ENCODE peak calls at places on chromosomes 13 and 19, in seven cellular contexts. G, B, E, T, Z, R and W are unnamed samples. For H3K27me3, the result is how much of the 10 kb centered on the place peaks cover.

GRCh38 chr19:29587518-29587986 is 18.5 kb upstream of the POP4 start:
- DNase-seq in G (no peak), B (no peak), E (no peak), T (no peak), Z (no peak), R (no peak), W (no peak)

GRCh38 chr13:22625691-22626090 is 555.1 kb upstream of the SGCG start:
- DNase-seq in G (no peak), B (no peak), E (no peak), T (no peak), Z (no peak), R (no peak), W (no peak)

GRCh38 chr19:45640849-45641273 is 1.7 kb upstream of the EML2 start:
- DNase-seq in G (peak), B (no peak), E (no peak), T (no peak), Z (peak), R (peak), W (no peak)

GRCh38 chr13:40175639-40176038 is 490.8 kb downstream of the FOXO1 start:
- DNase-seq in G (no peak), B (no peak), E (no peak), T (no peak), Z (no peak), R (no peak), W (no peak)

GRCh38 chr13:28753208-28753892 is 34.6 kb upstream of the SLC46A3 start:
- DNase-seq in G (peak), B (no peak), E (peak), T (peak), Z (peak), R (peak), W (peak)

GRCh38 chr19:7868326-7868670 is 5.9 kb downstream of the PRR36 start:
- DNase-seq in G (no peak), B (no peak), E (no peak), T (peak), Z (no peak), R (peak), W (no peak)

GRCh38 chr19:30227661-30228112 is 144.5 kb upstream of the ZNF536 start:
- DNase-seq in G (peak), B (peak), E (peak), T (peak), Z (peak), R (peak), W (peak)

GRCh38 chr19:5039642-5040543 is 71.0 kb downstream of the KDM4B start:
- DNase-seq in G (no peak), B (no peak), E (no peak), T (no peak), Z (no peak), R (no peak), W (no peak)

GRCh38 chr19:455031-455705 is 5.7 kb downstream of the SHC2 start:
- DNase-seq in G (no peak), B (no peak), E (no peak), T (peak), Z (no peak), R (no peak), W (no peak)

GRCh38 chr13:30576528-30576927 is 41.2 kb upstream of the USPL1 start:
- DNase-seq in G (no peak), B (no peak), E (peak), T (no peak), Z (no peak), R (no peak), W (peak)

GRCh38 chr19:18520848-18521691 is 800 bp downstream of the ELL start:
- DNase-seq in G (peak), B (peak), E (peak), T (peak), Z (peak), R (peak), W (peak)

GRCh38 chr19:38264486-38265212 is at the start of gene SPINT2:
- DNase-seq in G (no peak), B (no peak), E (no peak), T (peak), Z (peak), R (no peak), W (no peak)

GRCh38 chr13:33678084-33678483 is 139.9 kb upstream of the RFC3 start:
- DNase-seq in G (no peak), B (no peak), E (no peak), T (no peak), Z (no peak), R (no peak), W (no peak)

GRCh38 chr13:94416454-94417080 is 62.9 kb downstream of the DCT start:
- DNase-seq in G (no peak), B (no peak), E (no peak), T (no peak), Z (no peak), R (no peak), W (peak)

GRCh38 chr19:13350761-13351160 is 155.5 kb downstream of the CACNA1A start:
- DNase-seq in G (no peak), B (no peak), E (no peak), T (no peak), Z (no peak), R (no peak), W (no peak)

GRCh38 chr19:48181505-48181904 is 11.0 kb downstream of the ZSWIM9 start:
- DNase-seq in G (no peak), B (no peak), E (no peak), T (no peak), Z (no peak), R (no peak), W (no peak)

GRCh38 chr19:19662866-19663291 is 597 bp downstream of the ATP13A1 start:
- DNase-seq in G (no peak), B (no peak), E (no peak), T (peak), Z (peak), R (no peak), W (no peak)

GRCh38 chr13:55893541-55893940 is 1247.2 kb upstream of the PRR20A start:
- DNase-seq in G (no peak), B (no peak), E (no peak), T (no peak), Z (no peak), R (no peak), W (no peak)

GRCh38 chr19:14694867-14695266 is 5.0 kb downstream of the ZNF333 start:
- DNase-seq in G (no peak), B (no peak), E (no peak), T (no peak), Z (no peak), R (no peak), W (no peak)

GRCh38 chr19:14695471-14695870 is 5.6 kb downstream of the ZNF333 start:
- DNase-seq in G (no peak), B (no peak), E (no peak), T (no peak), Z (no peak), R (no peak), W (no peak)

GRCh38 chr19:14686411-14686810 is 3.4 kb upstream of the ZNF333 start:
- DNase-seq in G (no peak), B (no peak), E (no peak), T (peak), Z (no peak), R (no peak), W (no peak)

DNA sequence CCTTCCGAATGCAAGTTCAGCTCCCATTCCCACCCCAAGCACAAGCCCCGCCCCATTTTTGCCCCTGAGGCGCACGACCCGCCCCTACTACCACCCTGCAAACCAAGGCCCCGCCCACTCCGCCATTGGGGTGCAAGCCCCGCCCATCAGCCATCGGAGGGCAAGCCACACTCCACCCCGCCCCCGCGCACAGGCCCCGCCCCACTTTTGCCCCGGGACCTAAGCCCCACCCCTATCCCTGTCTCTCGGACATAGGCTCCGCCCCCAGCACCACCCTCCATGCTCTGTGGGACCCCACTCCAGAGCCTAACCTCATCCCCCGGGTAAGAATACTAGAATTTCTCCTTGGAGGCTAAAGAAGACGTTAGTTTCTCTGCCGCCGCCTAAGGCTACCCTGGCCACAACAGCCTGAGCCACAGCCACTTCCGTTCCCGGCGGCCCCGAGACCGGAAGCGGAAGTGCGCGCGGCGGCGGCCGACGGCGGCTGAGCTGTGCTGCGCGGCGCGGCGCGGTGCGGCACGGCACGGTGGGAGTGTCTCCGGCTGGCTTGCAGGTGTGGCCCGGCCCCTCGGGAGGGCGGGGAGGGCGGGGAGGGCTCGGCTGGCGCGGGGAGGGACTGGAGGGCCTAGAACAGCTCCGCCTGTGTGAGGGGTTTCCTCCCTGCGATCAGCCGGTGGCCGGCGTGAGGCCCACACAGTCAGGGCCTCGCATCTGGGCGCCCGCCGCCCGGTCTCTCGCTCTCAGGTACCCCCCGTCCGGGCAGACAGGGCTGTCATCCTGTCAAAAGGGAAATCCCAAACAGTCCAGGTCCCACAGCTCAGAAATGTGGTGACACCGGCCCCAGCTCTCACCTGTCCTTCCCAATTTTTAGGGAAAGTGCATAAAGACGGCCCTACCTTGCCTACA is at the start of gene ZNF333:
- DNase-seq in G (peak), B (peak), E (peak), T (peak), Z (peak), R (peak), W (peak)
- TF ChIP-seq CTCF in G (no peak), B (no peak), E (no peak), T (no peak), Z (no peak), R (no peak), W (no peak)

GRCh38 chr13:50015750-50016149 is 506 bp downstream of the KCNRG start:
- DNase-seq in G (no peak), B (no peak), E (no peak), T (no peak), Z (no peak), R (no peak), W (no peak)
- H3K27ac ChIP-seq in G (no peak), B (peak), E (peak), T (peak), Z (no peak), R (peak), W (no peak)

GRCh38 chr13:77339408-77339807 is 12.5 kb upstream of the MYCBP2 start:
- DNase-seq in G (no peak), B (no peak), E (no peak), T (no peak), Z (no peak), R (no peak), W (no peak)

GRCh38 chr13:77338961-77339401 is 12.1 kb upstream of the MYCBP2 start:
- DNase-seq in G (no peak), B (no peak), E (no peak), T (no peak), Z (no peak), R (no peak), W (no peak)

GRCh38 chr13:77338329-77338728 is 11.4 kb upstream of the MYCBP2 start:
- DNase-seq in G (no peak), B (no peak), E (no peak), T (no peak), Z (no peak), R (no peak), W (no peak)

GRCh38 chr13:77345150-77345780 is 18.4 kb upstream of the MYCBP2 start:
- DNase-seq in G (no peak), B (no peak), E (no peak), T (no peak), Z (no peak), R (no peak), W (no peak)

DNA sequence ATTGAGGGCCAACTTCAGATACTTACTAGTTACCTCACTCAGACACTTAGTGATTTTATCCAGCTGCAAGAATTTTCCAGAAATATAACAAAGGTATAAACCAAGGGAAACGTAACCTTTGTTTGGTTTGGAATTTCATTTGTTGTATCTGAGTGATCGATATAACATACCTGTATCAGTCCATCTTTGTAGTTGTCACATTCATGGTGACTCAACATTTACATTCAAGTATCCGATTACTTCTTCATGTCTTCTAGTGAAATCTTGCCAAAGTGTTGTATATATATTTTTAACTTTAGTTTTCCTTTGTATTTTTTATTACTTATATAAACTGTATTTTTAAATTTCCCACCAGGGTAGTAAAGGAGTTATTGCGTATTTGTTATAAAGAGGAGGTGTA is 16.9 kb upstream of the MYCBP2 start:
- DNase-seq in G (no peak), B (no peak), E (no peak), T (no peak), Z (no peak), R (no peak), W (no peak)
- H3K27me3 ChIP-seq in G (under half), B (under half), E (under half), T (under half), Z (under half), R (under half), W (under half)

GRCh38 chr13:73412933-73413332 is 354.1 kb downstream of the KLF5 start:
- DNase-seq in G (no peak), B (no peak), E (no peak), T (no peak), Z (no peak), R (no peak), W (no peak)
- TF ChIP-seq CTCF in G (no peak), B (no peak), E (no peak), T (no peak), Z (no peak), R (no peak), W (no peak)

DNA sequence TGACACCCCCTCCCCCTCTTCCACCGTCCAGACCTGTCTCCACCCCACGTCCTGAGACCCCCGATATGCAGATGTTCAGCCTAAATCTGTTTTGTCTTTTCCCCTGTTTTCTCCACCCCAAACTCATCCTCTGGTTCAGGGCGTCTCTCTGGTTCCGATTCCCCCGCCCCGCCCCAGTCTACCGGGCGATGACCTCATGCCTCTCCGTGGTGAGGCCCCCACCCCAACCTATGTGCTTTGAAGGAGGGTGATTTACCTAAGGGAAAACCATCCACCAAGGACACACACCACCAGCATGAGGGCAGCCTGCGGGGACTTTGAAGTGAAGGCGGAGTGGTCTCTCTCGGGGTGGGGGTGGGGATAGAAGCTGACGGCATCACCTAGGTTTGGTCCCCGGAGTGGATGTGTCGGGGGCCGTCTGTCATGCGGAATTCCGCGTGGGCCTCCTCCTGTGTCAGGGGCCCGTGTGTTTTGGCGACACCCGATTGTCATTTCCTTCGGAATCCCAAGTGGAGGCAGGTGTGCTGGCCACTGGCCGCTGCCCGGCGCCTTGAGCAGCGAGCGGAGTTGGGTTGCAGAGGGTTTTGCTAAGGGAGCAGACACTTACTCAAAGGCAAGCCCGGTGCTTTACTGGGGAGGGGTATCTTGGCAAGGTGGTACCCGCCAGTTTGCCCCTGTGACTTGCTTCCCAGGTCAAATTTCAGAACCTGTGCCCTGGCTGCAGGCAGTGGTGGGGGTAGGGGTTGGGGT is 1.4 kb downstream of the FZR1 start:
- DNase-seq in G (no peak), B (no peak), E (no peak), T (no peak), Z (no peak), R (peak), W (no peak)
- H3K27ac ChIP-seq in G (no peak), B (peak), E (peak), T (peak), Z (peak), R (peak), W (peak)

DNA sequence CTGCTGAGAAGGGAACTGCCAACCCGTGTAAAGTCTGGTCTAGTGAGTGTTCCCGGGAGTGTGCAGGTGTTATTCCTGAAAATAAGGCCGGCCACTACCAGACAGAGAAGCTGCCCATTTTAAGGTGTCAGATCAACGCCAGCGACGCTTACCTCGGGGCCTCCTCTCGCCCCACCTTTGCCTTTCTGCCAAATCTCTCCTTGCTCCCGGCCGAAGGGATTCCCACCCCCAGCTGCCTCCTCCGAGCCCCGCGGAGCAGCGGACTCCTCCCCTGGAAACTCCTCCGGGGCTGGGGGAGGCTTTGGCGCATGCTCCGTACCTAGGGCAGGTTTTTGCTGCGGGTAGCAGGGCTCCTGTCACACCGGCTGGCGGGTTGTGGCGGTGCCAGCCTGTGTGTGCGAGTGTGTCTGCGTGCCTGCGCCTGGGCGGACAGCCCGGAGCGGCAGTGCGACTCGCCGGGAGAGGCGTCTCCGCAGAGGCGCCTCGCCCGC is at the start of gene HS6ST3:
- DNase-seq in G (peak), B (peak), E (peak), T (peak), Z (no peak), R (peak), W (peak)
- H3K27me3 ChIP-seq in G (half or more), B (under half), E (half or more), T (half or more), Z (under half), R (under half), W (under half)